ENCODE peak calls at places on chromosomes 3 and 15, in nine cellular contexts. T, K, E, Z, H, R, O, A and G are unnamed samples.
A peak's percentile ranks its signal among the peaks of the same experiment; 100 is the strongest.

GRCh38 chr3:149010504-149010951 is 19.2 kb downstream of the GYG1 start:
- DNase-seq in A (no peak), T (peak; percentile 58), H (no peak), R (no peak), O (peak; percentile 30), E (no peak), Z (peak; percentile 84), K (no peak), G (no peak)

GRCh38 chr3:127012091-127012490 is 29.2 kb downstream of the PLXNA1 start:
- DNase-seq in T (peak; percentile 49), O (peak; percentile 43), A (no peak), K (peak; percentile 33), Z (peak; percentile 16), R (no peak), E (no peak), H (peak; percentile 31), G (peak; percentile 13)

GRCh38 chr3:15591928-15592327 is 9.4 kb downstream of the HACL1 start:
- DNase-seq in A (no peak), K (no peak), E (no peak), Z (no peak), H (no peak), T (no peak), O (no peak), R (no peak), G (no peak)

GRCh38 chr15:28930476-28931291 is 44.9 kb downstream of the APBA2 start:
- DNase-seq in Z (no peak), E (peak; percentile 52), H (no peak), O (no peak), A (no peak), T (no peak), R (peak; percentile 39), K (no peak), G (no peak)

GRCh38 chr15:96331141-96331941 is 841 bp downstream of the NR2F2 start:
- DNase-seq in O (peak; percentile 64), Z (peak; percentile 78), E (no peak), R (peak; percentile 74), H (peak; percentile 66), A (peak; percentile 76), T (peak; percentile 54), K (peak; percentile 65), G (peak; percentile 59)

GRCh38 chr3:170100937-170101336 is 63.1 kb downstream of the GPR160 start:
- DNase-seq in R (no peak), Z (no peak), E (no peak), H (no peak), K (no peak), O (no peak), A (no peak), T (no peak), G (no peak)

GRCh38 chr3:189586941-189587687 is 44.1 kb upstream of the TP63 start:
- DNase-seq in R (no peak), Z (no peak), O (no peak), H (no peak), E (no peak), K (no peak), A (no peak), T (no peak), G (no peak)

GRCh38 chr3:177595789-177596188 is 398.5 kb upstream of the TBL1XR1 start:
- DNase-seq in T (peak; percentile 92), A (no peak), O (no peak), H (no peak), R (no peak), E (no peak), Z (no peak), K (peak; percentile 59), G (peak; percentile 57)

GRCh38 chr3:104206925-104207324 is 1159.8 kb upstream of the ALCAM start:
- DNase-seq in T (no peak), A (no peak), H (no peak), O (no peak), E (no peak), Z (no peak), R (no peak), K (no peak), G (no peak)

GRCh38 chr3:140053011-140053702 is 118.2 kb downstream of the CLSTN2 start:
- DNase-seq in T (no peak), E (no peak), Z (no peak), A (peak; percentile 37), O (no peak), K (no peak), R (no peak), H (no peak), G (no peak)

GRCh38 chr3:58683001-58683845 is 16.6 kb upstream of the FAM3D start:
- DNase-seq in O (peak; percentile 1), K (peak; percentile 58), A (no peak), H (peak; percentile 56), Z (no peak), R (no peak), E (no peak), T (peak; percentile 90), G (no peak)

DNA sequence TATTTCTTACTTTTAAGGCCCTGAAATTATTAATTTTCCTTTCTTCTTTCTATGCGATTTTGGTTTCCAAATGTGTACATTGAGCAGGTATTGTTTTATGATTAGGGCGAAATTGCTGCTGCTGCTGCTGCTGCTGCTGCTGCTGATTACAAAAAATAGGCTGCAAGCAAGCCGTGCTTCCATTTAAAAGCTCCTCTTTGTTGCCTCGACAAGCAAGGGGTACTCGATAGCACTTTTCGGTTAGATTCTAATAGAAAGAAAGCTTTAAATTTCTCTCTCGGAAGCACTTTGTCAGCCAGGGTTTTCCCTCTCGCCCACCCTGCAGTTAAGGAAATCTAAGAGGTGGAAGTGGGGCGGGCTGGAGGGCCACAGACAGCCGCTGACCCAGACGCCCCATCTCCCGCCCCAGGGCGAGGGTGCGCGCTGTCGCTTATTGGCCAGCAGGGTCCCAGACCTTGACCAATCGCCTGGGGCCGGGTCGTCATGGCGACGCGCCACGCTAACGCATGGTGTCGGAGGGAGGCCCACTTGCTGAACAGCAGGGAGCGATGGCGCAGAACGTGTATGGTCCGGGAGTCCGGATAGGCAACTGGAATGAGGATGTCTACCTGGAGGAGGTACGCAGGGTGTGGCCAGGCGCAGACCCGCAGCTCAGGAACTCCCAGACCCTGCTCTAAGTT is at the start of gene CFAP161:
- DNase-seq in T (peak; percentile 69), Z (peak; percentile 86), A (peak; percentile 93), R (peak; percentile 89), O (peak; percentile 51), H (peak; percentile 67), E (no peak), K (peak; percentile 66), G (peak; percentile 61)
- TF ChIP-seq CTCF in T (no peak), Z (no peak), A (no peak), R (no peak), O (no peak), H (peak; percentile 17), E (no peak), K (no peak), G (no peak)

DNA sequence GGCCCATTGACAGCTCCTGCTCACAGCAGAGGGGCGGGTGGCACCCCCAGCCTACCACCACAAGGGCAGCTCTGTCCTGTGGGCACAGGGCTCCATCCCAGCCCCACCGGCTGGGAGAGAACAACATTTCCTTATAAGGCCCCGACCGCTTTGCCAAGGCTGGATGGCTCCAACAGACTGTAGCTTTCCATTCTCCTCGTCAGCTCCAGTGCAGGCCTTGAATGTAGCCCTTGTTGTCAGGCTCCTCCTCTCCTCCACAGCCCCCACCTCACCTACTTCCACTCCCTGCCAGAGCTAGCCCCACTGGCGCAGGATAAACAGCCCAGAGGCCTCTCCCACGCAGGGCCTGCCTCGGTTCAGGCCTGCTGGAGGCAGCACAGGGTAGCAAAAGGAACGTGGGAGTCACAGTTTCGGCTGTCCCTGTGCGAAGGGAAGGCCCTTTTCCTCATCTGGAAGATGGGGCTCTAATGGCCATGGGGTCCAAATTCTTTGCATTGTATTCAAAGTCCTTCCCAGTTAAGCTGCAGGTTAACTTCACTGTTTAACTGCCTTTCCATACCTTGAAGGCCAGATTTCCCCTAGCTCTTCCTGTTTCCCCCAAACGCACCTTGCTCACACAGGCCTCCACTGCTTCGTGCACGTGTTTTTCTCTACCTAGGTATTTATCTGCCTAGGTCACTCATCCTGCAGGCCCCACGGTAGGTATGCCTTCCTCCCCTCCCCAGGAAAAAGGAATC is 101.6 kb upstream of the LPP start:
- DNase-seq in H (no peak), Z (peak; percentile 92), O (peak; percentile 66), R (peak; percentile 61), E (peak; percentile 98), A (no peak), K (peak; percentile 35), T (peak; percentile 86), G (peak; percentile 87)
- H3K4me3 ChIP-seq in H (no peak overlapping the region), Z (no peak overlapping the region), O (no peak overlapping the region), R (no peak overlapping the region), E (peak overlapping the region; percentile 43), A (no peak overlapping the region), K (no peak overlapping the region), T (no peak overlapping the region), G (no peak overlapping the region)

DNA sequence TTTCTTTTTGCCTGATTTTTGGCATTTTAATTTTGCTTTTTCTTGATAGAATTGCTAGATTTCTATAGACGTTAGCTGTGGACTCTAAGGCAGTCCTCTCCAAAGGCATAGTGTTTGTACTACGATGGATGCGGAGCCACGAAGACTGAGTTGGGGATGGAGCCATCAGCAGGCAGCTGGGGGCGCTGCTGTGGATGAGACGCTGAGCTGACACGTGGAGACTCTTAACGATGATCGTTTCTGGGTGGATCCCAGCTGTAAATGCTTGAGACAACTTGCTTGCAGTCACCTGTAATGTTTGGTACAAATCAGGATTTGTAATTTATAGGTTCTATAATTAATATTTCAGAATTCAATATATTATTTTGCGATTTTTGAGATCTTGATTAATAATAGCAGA is 13.3 kb upstream of the PPP1R2 start:
- DNase-seq in E (no peak), K (peak; percentile 22), Z (peak; percentile 32), A (no peak), T (no peak), H (no peak), R (no peak), O (no peak), G (peak; percentile 21)
- TF ChIP-seq CTCF in E (no peak), K (peak; percentile 39), Z (peak; percentile 47), A (peak; percentile 9), T (no peak), H (peak; percentile 31), R (no peak), O (peak; percentile 24), G (peak; percentile 47)

DNA sequence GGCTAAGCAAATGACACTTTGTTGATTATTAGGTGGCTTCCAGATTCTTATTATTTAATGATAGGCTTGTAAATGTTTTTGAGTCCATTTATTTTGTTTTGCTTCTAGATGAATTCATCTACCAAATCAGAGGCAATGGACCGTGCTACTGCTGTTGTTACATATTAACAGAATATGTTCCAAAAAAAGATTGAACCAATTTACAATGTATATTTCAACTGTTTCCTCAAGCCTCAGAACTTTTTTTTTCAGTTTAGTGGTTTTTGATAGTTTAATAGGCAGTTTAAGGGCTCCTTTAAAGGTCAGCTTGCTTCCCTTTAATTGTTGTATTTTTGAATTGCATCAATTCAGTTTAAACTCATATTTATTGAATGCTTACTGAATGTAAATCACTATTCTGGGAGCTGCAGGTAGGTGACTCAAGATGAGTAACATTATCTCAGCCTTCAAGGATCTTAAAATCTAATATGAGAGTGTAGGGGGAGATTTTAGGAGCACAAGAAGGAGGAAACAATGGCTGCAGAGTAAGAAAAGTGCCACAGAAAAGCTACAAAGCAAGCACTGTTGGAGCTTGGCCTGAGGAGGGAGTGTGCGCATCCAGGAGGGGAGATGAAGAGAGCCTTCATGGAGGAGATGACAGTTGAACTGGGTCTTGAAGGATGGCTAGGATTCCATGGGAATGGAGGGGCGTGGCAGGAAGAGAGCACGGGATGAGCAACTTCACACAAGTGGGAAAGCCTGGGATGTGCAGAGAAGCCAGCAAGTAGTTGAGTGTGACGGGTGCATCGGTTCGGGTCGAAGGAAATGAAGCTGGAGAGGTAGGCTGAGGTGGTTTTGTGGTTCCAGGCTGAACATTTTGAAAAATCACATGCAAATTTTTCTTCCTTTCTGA is 14.7 kb downstream of the MAP2K1 start:
- DNase-seq in Z (no peak), R (no peak), E (no peak), O (no peak), H (no peak), A (no peak), K (no peak), T (peak; percentile 30), G (no peak)
- H3K4me3 ChIP-seq in Z (no peak overlapping the region), R (no peak overlapping the region), E (no peak overlapping the region), O (no peak overlapping the region), H (no peak overlapping the region), A (no peak overlapping the region), K (no peak overlapping the region), T (no peak overlapping the region), G (no peak overlapping the region)